ENCODE peak calls at places on chromosomes 1 and 21, in five cellular contexts. R, I, Y, S and T are unnamed samples.

GRCh38 chr1:116346943-116347673 is 25.9 kb upstream of the ATP1A1 start:
- DNase-seq in R (no peak), I (no peak), Y (no peak), S (no peak), T (no peak)

GRCh38 chr1:10225573-10225972 is 15.2 kb downstream of the KIF1B start:
- DNase-seq in R (no peak), I (no peak), Y (no peak), S (no peak), T (no peak)

GRCh38 chr1:223738465-223739365 is 26.4 kb downstream of the CAPN2 start:
- DNase-seq in R (no peak), I (no peak), Y (no peak), S (peak; percentile 76), T (no peak)

GRCh38 chr1:170640581-170640980 is 23.4 kb upstream of the PRRX1 start:
- DNase-seq in R (no peak), I (no peak), Y (no peak), S (no peak), T (no peak)

GRCh38 chr1:203463469-203464062 is 12.0 kb upstream of the PRELP start:
- DNase-seq in R (no peak), I (no peak), Y (no peak), S (no peak), T (peak; percentile 49)

GRCh38 chr1:204578867-204579664 is 62.9 kb downstream of the MDM4 start:
- DNase-seq in R (no peak), I (no peak), Y (no peak), S (peak; percentile 27), T (peak; percentile 16)

GRCh38 chr1:157170677-157171515 is 32.7 kb upstream of the ETV3 start:
- DNase-seq in R (no peak), I (no peak), Y (no peak), S (peak; percentile 58), T (peak; percentile 36)

GRCh38 chr21:41641821-41642368 is 125.0 kb downstream of the RIPK4 start:
- DNase-seq in R (no peak), I (no peak), Y (peak; percentile 49), S (no peak), T (peak; percentile 93)

GRCh38 chr1:155982106-155982505 is 3.8 kb upstream of the ARHGEF2 start:
- DNase-seq in R (no peak), I (no peak), Y (no peak), S (no peak), T (no peak)

GRCh38 chr1:197200468-197200899 is 54.0 kb upstream of the ASPM start:
- DNase-seq in R (peak; percentile 23), I (no peak), Y (no peak), S (peak; percentile 32), T (peak; percentile 12)

GRCh38 chr21:16196521-16197208 is 466.9 kb downstream of the USP25 start:
- DNase-seq in R (no peak), I (no peak), Y (no peak), S (no peak), T (no peak)

GRCh38 chr1:117045644-117046043 is 14.5 kb upstream of the TTF2 start:
- DNase-seq in R (no peak), I (no peak), Y (no peak), S (no peak), T (no peak)

GRCh38 chr1:83554174-83554573 is 444.8 kb downstream of the TTLL7 start:
- DNase-seq in R (no peak), I (no peak), Y (no peak), S (no peak), T (no peak)

GRCh38 chr1:182803846-182804245 is 14.3 kb downstream of the NPL start:
- DNase-seq in R (no peak), I (no peak), Y (no peak), S (no peak), T (no peak)

GRCh38 chr1:53766766-53767409 is 27.9 kb upstream of the GLIS1 start:
- DNase-seq in R (no peak), I (no peak), Y (no peak), S (no peak), T (no peak)

DNA sequence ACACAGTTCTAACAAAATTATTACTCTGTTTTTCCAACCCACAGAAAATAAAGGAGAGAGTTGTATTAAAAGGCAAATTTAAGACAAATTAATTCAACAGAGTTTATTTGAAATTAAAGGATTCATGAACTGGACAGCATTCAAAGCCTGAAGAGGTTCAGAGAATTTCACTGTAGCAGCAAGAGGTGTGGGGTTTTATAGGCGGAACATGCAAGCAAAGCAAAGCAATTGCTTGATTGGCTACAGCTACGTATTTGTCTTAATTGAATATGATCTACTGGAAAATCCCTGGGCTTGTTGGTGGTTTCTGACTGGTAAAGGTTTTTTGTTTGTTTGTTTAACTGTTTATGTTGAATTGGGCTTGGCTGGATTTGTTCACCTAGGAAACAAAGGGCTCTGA is 61.5 kb downstream of the KCNK1 start:
- DNase-seq in R (no peak), I (no peak), Y (no peak), S (no peak), T (no peak)
- H3K4me3 ChIP-seq in R (no peak overlapping the region), I (no peak overlapping the region), Y (no peak overlapping the region), S (no peak overlapping the region), T (no peak overlapping the region)

GRCh38 chr1:2957329-2957728 is 63.9 kb upstream of the ACTRT2 start:
- DNase-seq in R (no peak), I (no peak), Y (no peak), S (no peak), T (no peak)

GRCh38 chr1:2956571-2956970 is 64.7 kb upstream of the ACTRT2 start:
- DNase-seq in R (no peak), I (no peak), Y (no peak), S (no peak), T (no peak)

GRCh38 chr1:2952992-2953391 is 68.3 kb upstream of the ACTRT2 start:
- DNase-seq in R (no peak), I (no peak), Y (no peak), S (no peak), T (no peak)

GRCh38 chr1:2953688-2954285 is 67.5 kb upstream of the ACTRT2 start:
- DNase-seq in R (no peak), I (no peak), Y (no peak), S (no peak), T (no peak)

DNA sequence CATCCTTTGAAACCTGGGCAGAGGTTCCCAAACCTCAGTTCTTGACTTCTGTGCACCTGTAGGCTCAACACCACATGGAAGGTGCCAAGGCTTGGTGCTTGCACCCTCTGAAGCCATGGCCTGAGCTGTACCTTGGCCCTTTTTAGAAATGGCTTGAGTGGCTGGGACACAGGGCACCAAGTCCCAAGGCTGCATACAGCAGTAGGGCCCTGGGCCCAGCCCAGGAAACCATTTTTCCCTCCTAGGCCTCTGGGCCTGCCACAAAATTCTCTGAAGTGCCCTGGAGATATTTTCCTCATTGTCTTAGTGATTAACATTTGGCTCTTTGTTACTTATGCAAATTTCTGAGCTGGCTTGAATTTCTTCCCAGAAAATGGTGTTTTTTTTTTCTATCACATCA is 65.6 kb upstream of the ACTRT2 start:
- DNase-seq in R (no peak), I (no peak), Y (no peak), S (no peak), T (no peak)
- H3K9me3 ChIP-seq in R (no peaks in the 10 kb centered on the region), I (peaks cover 22% of the 10 kb centered on the region), Y (peaks cover 57% of the 10 kb centered on the region), S (no peaks in the 10 kb centered on the region), T (peaks cover 10% of the 10 kb centered on the region)

GRCh38 chr1:160096491-160097116 is 1.8 kb downstream of the IGSF8 start:
- DNase-seq in R (no peak), I (no peak), Y (no peak), S (no peak), T (no peak)
- H3K4me3 ChIP-seq in R (peak overlapping the region; percentile 87), I (no peak overlapping the region), Y (no peak overlapping the region), S (no peak overlapping the region), T (no peak overlapping the region)

GRCh38 chr1:178530037-178530402 is 17.1 kb downstream of the TEX35 start:
- DNase-seq in R (no peak), I (no peak), Y (no peak), S (no peak), T (peak; percentile 85)

GRCh38 chr1:178530520-178530919 is 17.6 kb downstream of the TEX35 start:
- DNase-seq in R (no peak), I (no peak), Y (no peak), S (no peak), T (no peak)

GRCh38 chr1:178528219-178528962 is 15.5 kb downstream of the TEX35 start:
- DNase-seq in R (no peak), I (no peak), Y (no peak), S (no peak), T (no peak)

GRCh38 chr1:178529364-178530036 is 16.6 kb downstream of the TEX35 start:
- DNase-seq in R (no peak), I (no peak), Y (no peak), S (no peak), T (no peak)

GRCh38 chr1:178528963-178529355 is 16.1 kb downstream of the TEX35 start:
- DNase-seq in R (no peak), I (no peak), Y (no peak), S (no peak), T (no peak)
- H3K9me3 ChIP-seq in R (no peaks in the 10 kb centered on the region), I (no peaks in the 10 kb centered on the region), Y (no peaks in the 10 kb centered on the region), S (no peaks in the 10 kb centered on the region), T (peaks cover 5% of the 10 kb centered on the region)